ENCODE peak calls at places on chromosome 20, in five cellular contexts. D is A549, H is AG04449, L is fibroblast of mammary gland, E is GM12865. W is an unnamed sample.

GRCh38 chr20:39036851-39037250 is 74.7 kb downstream of the DHX35 start:
- DNase-seq in E (no peak), H (no peak), D (no peak), L (no peak), W (no peak)

GRCh38 chr20:5145365-5146301 is 18.8 kb downstream of the CDS2 start:
- DNase-seq in D (no peak), L (no peak), E (no peak), H (no peak), W (no peak)

GRCh38 chr20:58192567-58192966 is 35.9 kb downstream of the ANKRD60 start:
- DNase-seq in L (no peak), H (no peak), D (no peak), E (peak), W (no peak)

GRCh38 chr20:50413088-50413500 is 97.1 kb upstream of the PTPN1 start:
- DNase-seq in E (no peak), D (no peak), H (no peak), L (peak), W (no peak)

GRCh38 chr20:6632187-6632586 is 135.3 kb upstream of the BMP2 start:
- DNase-seq in L (peak), H (no peak), D (no peak), E (peak), W (peak)

GRCh38 chr20:1312904-1313235 is 16.1 kb downstream of the SDCBP2 start:
- DNase-seq in H (no peak), E (no peak), L (no peak), D (no peak), W (no peak)

GRCh38 chr20:49717693-49718092 is 4.0 kb upstream of the B4GALT5 start:
- DNase-seq in D (peak), E (no peak), L (no peak), H (no peak), W (no peak)

GRCh38 chr20:4217349-4217761 is 202.0 kb upstream of the RNF24 start:
- DNase-seq in L (peak), H (no peak), D (peak), E (no peak), W (no peak)

GRCh38 chr20:44653536-44653935 is 2.0 kb upstream of the ADA start:
- DNase-seq in E (no peak), D (no peak), L (no peak), H (no peak), W (no peak)

GRCh38 chr20:16701296-16701695 is 28.5 kb upstream of the SNRPB2 start:
- DNase-seq in D (no peak), E (peak), H (no peak), L (peak), W (no peak)

GRCh38 chr20:8223096-8223870 is 91.2 kb downstream of the PLCB1 start:
- DNase-seq in H (peak), L (peak), D (no peak), E (no peak), W (peak)

GRCh38 chr20:58515240-58516212 is at the start of gene APCDD1L:
- DNase-seq in H (peak), L (peak), D (no peak), E (no peak), W (peak)

GRCh38 chr20:3712279-3712873 is at the start of gene SIGLEC1:
- DNase-seq in L (no peak), E (no peak), H (no peak), D (no peak), W (no peak)

GRCh38 chr20:63177134-63177784 is 38.7 kb downstream of the YTHDF1 start:
- DNase-seq in L (no peak), H (no peak), E (peak), D (no peak), W (no peak)

GRCh38 chr20:4956200-4956810 is 45.0 kb downstream of the SLC23A2 start:
- DNase-seq in E (peak), D (peak), H (no peak), L (peak), W (peak)

GRCh38 chr20:54093423-54094267 is 23.3 kb upstream of the BCAS1 start:
- DNase-seq in E (no peak), D (no peak), L (no peak), H (no peak), W (no peak)

GRCh38 chr20:49914310-49915117 is 815 bp downstream of the SPATA2 start:
- DNase-seq in D (no peak), E (peak), L (no peak), H (no peak), W (no peak)

GRCh38 chr20:41960166-41960565 is 342.0 kb upstream of the CHD6 start:
- DNase-seq in H (no peak), D (no peak), E (no peak), L (no peak), W (no peak)

GRCh38 chr20:41958391-41958790 is 340.2 kb upstream of the CHD6 start:
- DNase-seq in D (no peak), L (no peak), E (no peak), H (no peak), W (no peak)

GRCh38 chr20:41951615-41952014 is 333.4 kb upstream of the CHD6 start:
- DNase-seq in H (no peak), D (no peak), L (no peak), E (no peak), W (no peak)

GRCh38 chr20:41956316-41957050 is 338.3 kb upstream of the CHD6 start:
- DNase-seq in H (no peak), L (peak), D (no peak), E (peak), W (no peak)
- TF ChIP-seq CTCF in H (peak), L (peak), D (peak), E (peak), W (peak)

GRCh38 chr20:46894971-46895905 is 595 bp downstream of the EYA2 start:
- DNase-seq in D (no peak), L (peak), H (no peak), E (peak), W (peak)
- H3K4me3 ChIP-seq in D (peak), L (no peak), H (no peak), E (peak), W (peak)

GRCh38 chr20:32416206-32416605 is 58.1 kb downstream of the ASXL1 start:
- DNase-seq in H (no peak), E (no peak), L (no peak), D (no peak), W (no peak)
- TF ChIP-seq CTCF in H (no peak), E (no peak), L (no peak), D (no peak), W (no peak)

GRCh38 chr20:13279171-13279570 is 58.1 kb downstream of the ISM1 start:
- DNase-seq in L (peak), D (no peak), E (no peak), H (no peak), W (no peak)

GRCh38 chr20:13277663-13278295 is 56.7 kb downstream of the ISM1 start:
- DNase-seq in L (peak), D (no peak), E (no peak), H (no peak), W (no peak)

GRCh38 chr20:13283869-13284268 is 62.8 kb downstream of the ISM1 start:
- DNase-seq in L (no peak), E (no peak), H (no peak), D (no peak), W (no peak)

GRCh38 chr20:13276945-13277582 is 56.0 kb downstream of the ISM1 start:
- DNase-seq in E (no peak), H (no peak), D (no peak), L (no peak), W (no peak)

DNA sequence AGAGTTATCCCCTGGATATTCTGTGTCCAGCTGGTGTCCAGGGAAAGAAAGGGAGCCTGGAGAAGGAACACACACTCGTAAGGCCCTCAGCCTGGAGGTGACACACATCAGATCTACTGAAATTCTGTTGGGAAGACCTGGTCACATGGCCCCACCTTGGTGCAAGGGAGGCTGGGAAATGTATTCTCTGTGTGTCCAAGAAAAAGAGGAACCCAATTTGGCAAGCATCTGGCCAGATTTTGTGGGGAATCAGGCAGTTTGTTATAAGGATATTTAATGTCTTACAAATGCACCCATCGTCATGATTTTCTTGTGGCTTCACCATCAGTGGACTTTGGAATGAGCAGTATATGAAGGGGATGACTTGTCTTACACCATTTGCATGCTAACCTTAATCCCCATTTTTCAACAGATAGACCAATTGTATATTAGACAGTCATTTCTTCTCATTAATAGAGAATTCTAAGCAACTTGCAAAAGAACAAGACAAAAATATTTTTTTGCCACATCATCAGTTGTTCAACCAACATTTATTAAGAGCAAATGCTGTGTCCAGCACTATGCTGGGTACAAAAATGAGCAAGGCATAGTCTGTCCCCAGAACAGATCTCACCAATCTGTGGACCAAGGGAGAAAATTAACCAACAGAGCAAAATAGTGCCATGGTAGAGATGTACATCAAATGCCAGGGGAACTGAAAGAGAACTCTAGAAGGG is 59.7 kb downstream of the ISM1 start:
- DNase-seq in L (no peak), D (no peak), H (no peak), E (no peak), W (no peak)
- H3K4me3 ChIP-seq in L (no peak), D (no peak), H (no peak), E (no peak), W (no peak)

DNA sequence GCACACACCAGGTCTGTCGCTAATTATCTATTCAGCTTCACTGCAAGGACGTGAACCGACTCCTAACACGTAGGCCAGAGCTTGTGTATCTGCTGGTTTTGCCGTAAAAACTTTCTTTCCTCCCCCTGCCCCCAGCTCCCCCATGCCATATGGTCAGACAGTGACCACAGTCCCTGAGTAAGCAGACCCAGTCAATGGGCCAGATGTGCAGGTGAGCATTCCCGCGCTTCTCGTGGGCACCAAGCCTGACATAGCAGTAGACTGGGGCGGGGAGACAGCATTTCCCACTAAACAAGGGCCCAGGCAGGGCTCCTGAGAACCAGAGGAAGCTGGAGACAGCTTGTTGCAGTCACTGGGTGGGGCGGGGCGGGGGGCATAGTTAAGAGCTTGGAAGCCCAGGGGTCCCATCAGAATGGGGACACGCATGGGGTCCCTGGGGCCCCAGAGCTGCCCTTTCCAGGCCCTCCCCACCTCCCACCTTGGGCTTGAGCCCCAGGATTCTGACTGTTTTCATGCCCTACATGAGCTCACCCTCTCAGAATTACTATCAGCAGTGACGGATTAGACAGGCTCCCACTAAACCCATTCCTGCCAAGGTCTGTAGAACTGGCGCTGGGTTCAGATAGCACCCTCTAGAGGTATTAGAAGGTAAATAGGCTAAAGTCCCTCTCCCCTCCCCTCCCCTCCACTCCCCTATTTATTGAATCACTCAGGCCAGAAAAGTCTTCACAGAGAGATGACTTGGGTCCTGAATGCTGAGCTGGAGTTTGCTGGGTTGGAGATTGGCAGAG is 51.8 kb downstream of the CDH26 start:
- DNase-seq in D (no peak), E (no peak), H (no peak), L (peak), W (no peak)
- TF ChIP-seq CTCF in D (no peak), E (peak), H (no peak), L (no peak), W (no peak)

DNA sequence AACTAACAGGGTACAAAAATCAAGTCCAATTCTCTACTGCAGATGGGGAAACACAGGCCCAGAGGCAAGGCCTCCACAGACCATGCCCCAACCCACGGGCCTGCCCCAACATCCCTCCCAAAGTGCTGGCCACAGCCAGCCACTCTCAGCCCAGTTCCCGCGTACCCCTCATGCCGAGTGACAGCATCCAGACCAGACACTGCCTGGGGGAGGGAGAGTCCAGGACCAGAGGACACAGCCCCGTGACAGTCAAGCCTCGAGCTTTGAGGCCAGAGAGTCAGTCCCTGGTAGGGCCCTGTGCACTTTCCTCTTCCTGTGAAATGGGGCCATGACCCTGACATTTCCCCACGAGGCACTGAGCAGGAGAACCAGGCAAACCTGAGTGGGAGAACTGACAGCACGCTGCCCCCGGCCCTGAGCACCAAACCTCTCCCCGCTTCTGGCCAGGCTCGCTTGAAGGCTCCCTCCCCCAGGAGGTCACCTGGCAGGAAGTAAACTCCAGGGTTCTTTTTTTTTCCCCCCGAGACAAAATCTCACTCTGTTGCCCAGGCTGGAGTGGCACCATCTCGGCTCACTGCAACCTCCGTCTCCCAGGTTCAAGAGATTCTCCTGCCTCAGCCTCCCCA is 4.9 kb downstream of the MYL9 start:
- DNase-seq in E (no peak), H (no peak), D (no peak), L (no peak), W (no peak)
- H3K4me3 ChIP-seq in E (no peak), H (no peak), D (no peak), L (no peak), W (no peak)

GRCh38 chr20:32920066-32920465 is 61.3 kb downstream of the EFCAB8 start:
- DNase-seq in H (no peak), L (no peak), D (no peak), E (no peak), W (no peak)

GRCh38 chr20:32920530-32921298 is 62.0 kb downstream of the EFCAB8 start:
- DNase-seq in D (no peak), L (no peak), H (no peak), E (no peak), W (no peak)

GRCh38 chr20:32918751-32919150 is 60.0 kb downstream of the EFCAB8 start:
- DNase-seq in D (no peak), L (no peak), H (no peak), E (no peak), W (no peak)

GRCh38 chr20:32917191-32917950 is 58.6 kb downstream of the EFCAB8 start:
- DNase-seq in E (no peak), H (no peak), D (no peak), L (no peak), W (no peak)

GRCh38 chr20:32918296-32918695 is 59.6 kb downstream of the EFCAB8 start:
- DNase-seq in H (no peak), E (no peak), L (no peak), D (no peak), W (no peak)
- TF ChIP-seq CTCF in H (no peak), E (no peak), L (no peak), D (no peak), W (no peak)

GRCh38 chr20:18326990-18327389 is 38.7 kb downstream of the ZNF133 start:
- DNase-seq in D (no peak), E (no peak), H (no peak), L (no peak), W (no peak)

GRCh38 chr20:18322551-18322950 is 34.2 kb downstream of the ZNF133 start:
- DNase-seq in H (no peak), D (no peak), E (no peak), L (no peak), W (no peak)

GRCh38 chr20:18323705-18324104 is 35.4 kb downstream of the ZNF133 start:
- DNase-seq in L (no peak), E (no peak), H (no peak), D (no peak), W (no peak)

GRCh38 chr20:18324596-18325089 is 36.3 kb downstream of the ZNF133 start:
- DNase-seq in E (no peak), D (no peak), H (no peak), L (no peak), W (no peak)
- H3K4me3 ChIP-seq in E (no peak), D (no peak), H (no peak), L (no peak), W (no peak)

DNA sequence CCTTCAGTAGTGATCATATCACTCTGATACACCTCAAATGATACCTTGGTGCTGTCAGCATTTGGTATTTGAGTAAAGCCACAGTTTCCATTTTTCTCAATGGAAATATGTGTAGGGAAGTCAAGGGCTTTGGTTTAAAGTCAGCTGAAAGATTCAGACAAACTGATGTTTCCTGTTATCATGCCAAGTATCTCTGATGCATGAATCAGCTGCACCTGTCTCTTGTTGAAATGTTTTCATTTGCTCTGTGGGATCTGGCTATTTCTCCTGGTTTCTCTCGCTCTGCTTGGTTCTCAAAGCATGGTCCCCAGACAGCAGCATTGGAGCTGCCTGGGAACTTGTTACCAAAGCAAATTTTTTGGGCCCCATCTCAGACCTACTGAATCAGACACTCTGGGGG is 23.5 kb downstream of the ZFP64 start:
- DNase-seq in H (no peak), L (no peak), E (no peak), D (no peak), W (no peak)
- TF ChIP-seq CTCF in H (no peak), L (no peak), E (no peak), D (no peak), W (no peak)